ENCODE peak calls at places on chromosomes 7 and 10, in eight cellular contexts. Z is left ventricle myocardium inferior, O is uterus, H is astrocyte of the spinal cord, N is choroid plexus epithelial cell, W is BE2C, G is left lung, A is fibroblast of pulmonary artery. E is an unnamed sample.

GRCh38 chr7:3194501-3195141 is 106.4 kb upstream of the SDK1 start:
- DNase-seq in Z (no peak), O (no peak), H (peak; percentile 98), N (peak; percentile 93), W (no peak), G (no peak), A (peak; percentile 96), E (peak; percentile 96)

GRCh38 chr10:35432781-35433338 is 96.6 kb downstream of the CCNY start:
- DNase-seq in Z (no peak), O (no peak), H (no peak), N (no peak), W (no peak), G (no peak), A (no peak), E (no peak)

GRCh38 chr10:3445688-3446087 is 273.1 kb upstream of the PITRM1 start:
- DNase-seq in Z (no peak), O (no peak), H (no peak), N (no peak), W (no peak), G (no peak), A (no peak), E (no peak)

GRCh38 chr10:71268247-71268691 is 50.8 kb upstream of the SLC29A3 start:
- DNase-seq in Z (no peak), O (peak; percentile 52), H (peak; percentile 46), N (peak; percentile 66), W (peak; percentile 63), G (no peak), A (peak; percentile 63), E (no peak)

GRCh38 chr10:17059197-17059688 is 70.4 kb downstream of the CUBN start:
- DNase-seq in Z (no peak), O (no peak), H (peak; percentile 95), N (peak; percentile 90), W (no peak), G (no peak), A (peak; percentile 76), E (peak; percentile 91)

GRCh38 chr10:52059089-52059488 is 255.0 kb upstream of the DKK1 start:
- DNase-seq in Z (no peak), O (no peak), H (no peak), N (no peak), W (no peak), G (no peak), A (no peak), E (no peak)

GRCh38 chr10:96585726-96586418 is 940 bp downstream of the TM9SF3 start:
- DNase-seq in Z (no peak), O (no peak), H (no peak), N (peak; percentile 25), W (no peak), G (no peak), A (peak; percentile 8), E (no peak)

GRCh38 chr10:100303724-100304319 is 17.3 kb upstream of the BLOC1S2 start:
- DNase-seq in Z (no peak), O (no peak), H (peak; percentile 35), N (peak; percentile 57), W (no peak), G (no peak), A (peak; percentile 52), E (no peak)

GRCh38 chr7:127798769-127799372 is 146.9 kb downstream of the SND1 start:
- DNase-seq in Z (no peak), O (no peak), H (no peak), N (no peak), W (no peak), G (no peak), A (no peak), E (no peak)

GRCh38 chr10:132186488-132187413 is at the start of gene DPYSL4:
- DNase-seq in Z (no peak), O (no peak), H (no peak), N (no peak), W (no peak), G (no peak), A (peak; percentile 13), E (no peak)
- H3K4me3 ChIP-seq in Z (peak within 1 kb of the TSS; percentile 73), O (peak within 1 kb of the TSS; percentile 39), H (peak within 1 kb of the TSS; percentile 40), N (peak within 1 kb of the TSS; percentile 56), W (peak within 1 kb of the TSS; percentile 41), G (peak within 1 kb of the TSS; percentile 34), A (peak within 1 kb of the TSS; percentile 56), E (peak within 1 kb of the TSS; percentile 54)

GRCh38 chr10:125162181-125162906 is 2.0 kb upstream of the CTBP2 start:
- DNase-seq in Z (no peak), O (no peak), H (no peak), N (no peak), W (no peak), G (no peak), A (no peak), E (no peak)

GRCh38 chr10:125159486-125159931 is 854 bp downstream of the CTBP2 start:
- DNase-seq in Z (no peak), O (peak; percentile 43), H (no peak), N (no peak), W (no peak), G (no peak), A (no peak), E (no peak)

GRCh38 chr10:125159932-125160855 is at the start of gene CTBP2:
- DNase-seq in Z (peak; percentile 64), O (peak; percentile 60), H (peak; percentile 54), N (peak; percentile 57), W (peak; percentile 65), G (peak; percentile 66), A (peak; percentile 60), E (no peak)

GRCh38 chr10:125161570-125162139 is 1.3 kb upstream of the CTBP2 start:
- DNase-seq in Z (no peak), O (peak; percentile 48), H (peak; percentile 61), N (peak; percentile 58), W (no peak), G (no peak), A (no peak), E (no peak)

DNA sequence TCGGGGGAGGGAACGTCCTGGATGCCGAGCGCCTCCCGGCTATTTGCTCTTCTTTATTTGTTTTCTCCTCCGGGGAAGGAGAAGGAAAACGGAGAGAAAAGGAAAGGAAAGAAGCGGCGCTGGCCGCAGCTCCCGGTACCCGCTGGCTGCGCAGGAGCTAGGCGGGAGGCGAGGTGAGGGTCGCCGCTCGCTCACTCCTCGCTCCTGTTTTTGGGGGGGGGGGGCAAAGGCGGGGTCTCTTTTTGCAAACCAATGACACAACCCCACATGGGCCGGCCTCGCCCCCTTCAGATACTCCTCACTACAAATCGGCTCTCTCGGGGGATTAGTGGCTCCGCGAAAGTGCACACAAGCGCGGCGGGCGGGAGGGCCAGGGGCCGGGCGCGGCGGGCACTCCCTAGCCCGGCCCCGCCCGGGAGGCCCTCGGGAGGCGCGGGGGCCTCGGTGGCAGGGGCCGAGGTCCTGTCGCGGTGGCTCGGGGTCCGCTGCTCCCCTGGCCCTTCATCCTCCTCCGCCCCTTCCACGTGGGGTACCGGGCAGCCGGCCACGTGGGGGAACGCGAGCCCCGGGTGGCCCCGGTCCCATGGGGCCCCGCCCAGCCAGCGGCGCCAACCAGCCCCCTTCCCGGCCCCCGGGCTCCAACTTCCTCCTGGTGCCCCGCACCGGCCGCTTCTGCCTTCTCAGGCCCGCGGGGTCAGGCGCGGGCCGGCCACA is 650 bp upstream of the CTBP2 start:
- DNase-seq in Z (peak; percentile 78), O (peak; percentile 76), H (peak; percentile 87), N (peak; percentile 83), W (peak; percentile 90), G (peak; percentile 80), A (peak; percentile 88), E (peak; percentile 61)
- TF ChIP-seq CTCF in Z (peak; percentile 69), O (peak; percentile 69), H (no peak), N (no peak), W (no peak), G (peak; percentile 41), A (no peak), E (no peak)

DNA sequence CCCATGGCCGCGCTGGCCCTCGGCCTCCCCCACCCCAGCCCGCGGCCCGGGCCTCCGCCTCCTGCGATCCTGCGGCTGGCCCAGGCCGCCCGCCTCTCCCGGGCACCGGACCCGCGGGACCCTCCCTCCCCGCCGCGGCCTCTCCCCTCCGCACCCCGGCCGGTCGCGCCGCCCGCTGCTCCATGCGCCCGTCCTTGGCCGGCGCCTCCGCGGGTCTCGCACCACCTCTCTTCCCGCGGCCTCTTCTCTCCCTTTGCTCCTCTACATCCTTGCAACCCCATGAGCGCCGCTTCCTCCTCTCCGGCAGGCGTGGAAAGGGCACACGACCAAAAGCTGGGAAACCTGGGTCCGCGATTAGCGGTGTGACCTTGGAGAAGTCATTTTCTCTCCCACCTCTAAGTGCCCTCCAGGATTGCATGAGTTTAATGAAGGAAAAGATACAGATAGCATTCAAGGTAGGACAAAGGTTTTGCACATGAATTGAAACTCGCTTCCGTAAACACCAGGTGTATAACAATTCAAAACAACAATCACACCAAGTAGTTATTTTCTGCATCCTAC is 449 bp upstream of the SRPK2 start:
- DNase-seq in Z (peak; percentile 49), O (peak; percentile 39), H (peak; percentile 43), N (peak; percentile 60), W (peak; percentile 70), G (peak; percentile 46), A (peak; percentile 61), E (no peak)
- H3K4me3 ChIP-seq in Z (peak overlapping the region; percentile 97), O (peak overlapping the region; percentile 98), H (peak overlapping the region; percentile 39), N (peak overlapping the region; percentile 74), W (peak overlapping the region; percentile 57), G (peak overlapping the region; percentile 85), A (peak overlapping the region; percentile 63), E (peak overlapping the region; percentile 80)

GRCh38 chr10:49382826-49383225 is 13.1 kb downstream of the DRGX start:
- DNase-seq in Z (no peak), O (no peak), H (no peak), N (no peak), W (no peak), G (no peak), A (no peak), E (no peak)

GRCh38 chr10:49381111-49381900 is 14.6 kb downstream of the DRGX start:
- DNase-seq in Z (no peak), O (no peak), H (no peak), N (no peak), W (no peak), G (no peak), A (no peak), E (no peak)

GRCh38 chr10:49382226-49382625 is 13.7 kb downstream of the DRGX start:
- DNase-seq in Z (no peak), O (no peak), H (no peak), N (no peak), W (no peak), G (no peak), A (no peak), E (no peak)

GRCh38 chr10:49377256-49377655 is 18.6 kb downstream of the DRGX start:
- DNase-seq in Z (no peak), O (no peak), H (no peak), N (no peak), W (no peak), G (no peak), A (no peak), E (no peak)

DNA sequence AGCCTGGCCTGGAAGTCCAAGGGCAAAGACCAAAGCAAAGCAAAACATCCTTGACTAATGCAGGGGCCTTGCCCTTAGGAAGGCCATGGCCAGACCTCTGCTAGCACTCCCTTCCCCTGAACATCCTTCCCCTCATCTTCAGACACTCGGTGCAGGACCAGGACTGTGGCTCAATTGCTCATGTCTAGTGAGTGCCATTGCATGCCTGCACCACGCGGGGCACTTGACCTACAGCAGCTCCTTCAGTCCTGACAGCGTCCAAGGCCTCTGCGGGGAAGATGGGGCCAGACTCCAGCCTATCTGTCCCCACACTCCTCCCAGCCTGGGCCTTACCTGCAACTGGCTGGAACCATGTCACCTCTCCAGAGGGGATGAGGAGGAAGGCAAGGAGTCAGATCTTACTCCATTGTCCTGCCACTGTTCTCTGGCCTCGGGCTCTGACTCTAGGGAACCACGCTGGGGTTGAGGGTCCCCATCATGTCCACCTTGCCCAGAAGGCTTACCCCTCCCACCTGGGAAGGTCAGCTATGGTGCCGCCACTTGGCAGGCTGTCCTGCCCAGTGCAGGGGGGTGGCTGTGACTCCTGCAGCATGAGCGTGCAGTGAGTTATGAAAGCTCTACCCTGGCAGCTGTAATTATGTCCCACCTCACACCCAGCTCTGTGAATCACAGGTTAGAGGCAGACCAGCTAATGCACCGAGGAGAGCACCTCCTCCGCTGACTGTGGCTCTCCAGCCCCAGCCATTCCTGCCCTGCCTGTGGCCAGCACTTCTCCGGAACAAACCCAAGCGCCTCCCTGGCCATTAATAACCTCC is 16.1 kb downstream of the DRGX start:
- DNase-seq in Z (no peak), O (no peak), H (no peak), N (peak; percentile 30), W (no peak), G (no peak), A (no peak), E (no peak)
- TF ChIP-seq CTCF in Z (peak; percentile 42), O (no peak), H (peak; percentile 30), N (peak; percentile 42), W (peak; percentile 11), G (no peak), A (peak; percentile 21), E (peak; percentile 14)

E was measured in astrocyte of the cerebellum.